ENCODE peak calls at places on chromosomes 12 and 14, in ten cellular contexts. B is tibial nerve, T is stomach, N is sigmoid colon, A is A549, Y is upper lobe of left lung, O is esophagus muscularis mucosa, Z is transverse colon, I is suprapubic skin, R is GM12878. F is an unnamed sample.

GRCh38 chr12:80161612-80162011 is 62.3 kb downstream of the OTOGL start:
- DNase-seq in B (no peak), T (no peak), N (no peak), A (no peak), Y (no peak), O (no peak), Z (no peak), I (no peak), R (no peak), F (no peak)

GRCh38 chr14:61648377-61648776 is 46.9 kb upstream of the HIF1A start:
- DNase-seq in B (no peak), T (no peak), N (no peak), A (no peak), Y (no peak), O (peak), Z (no peak), I (no peak), R (no peak), F (no peak)

GRCh38 chr14:31059152-31059924 is 33.2 kb upstream of the STRN3 start:
- DNase-seq in B (peak), T (peak), N (no peak), A (no peak), Y (no peak), O (no peak), Z (peak), I (no peak), R (no peak), F (peak)

GRCh38 chr12:30643366-30643765 is 52.3 kb downstream of the IPO8 start:
- DNase-seq in B (no peak), T (no peak), N (no peak), A (no peak), Y (no peak), O (no peak), Z (no peak), I (no peak), R (no peak), F (no peak)

GRCh38 chr12:107045186-107045585 is 48.2 kb downstream of the CRY1 start:
- DNase-seq in B (no peak), T (no peak), N (no peak), A (no peak), Y (no peak), O (no peak), Z (no peak), I (no peak), R (no peak), F (no peak)

GRCh38 chr12:13187399-13187798 is 9.1 kb upstream of the EMP1 start:
- DNase-seq in B (no peak), T (no peak), N (no peak), A (peak), Y (no peak), O (no peak), Z (no peak), I (no peak), R (no peak), F (no peak)

GRCh38 chr12:63276537-63277365 is 125.8 kb upstream of the AVPR1A start:
- DNase-seq in B (peak), T (peak), N (no peak), A (no peak), Y (no peak), O (no peak), Z (no peak), I (no peak), R (no peak), F (no peak)

GRCh38 chr14:21191809-21192446 is 36.1 kb upstream of the OR5AU1 start:
- DNase-seq in B (peak), T (peak), N (peak), A (peak), Y (peak), O (no peak), Z (peak), I (peak), R (no peak), F (peak)

GRCh38 chr12:61536117-61536516 is 724.1 kb upstream of the USP15 start:
- DNase-seq in B (no peak), T (no peak), N (no peak), A (no peak), Y (no peak), O (no peak), Z (no peak), I (no peak), R (no peak), F (no peak)

GRCh38 chr12:51189790-51190355 is 16.9 kb upstream of the TFCP2 start:
- DNase-seq in B (no peak), T (no peak), N (no peak), A (no peak), Y (no peak), O (no peak), Z (no peak), I (no peak), R (no peak), F (no peak)

GRCh38 chr12:11827096-11827841 is 177.8 kb downstream of the ETV6 start:
- DNase-seq in B (no peak), T (no peak), N (peak), A (no peak), Y (no peak), O (no peak), Z (no peak), I (no peak), R (no peak), F (no peak)

GRCh38 chr12:126935435-126935834 is 1331.5 kb upstream of the TMEM132C start:
- DNase-seq in B (no peak), T (no peak), N (no peak), A (no peak), Y (no peak), O (no peak), Z (no peak), I (no peak), R (no peak), F (no peak)

GRCh38 chr12:17949558-17950141 is 140.3 kb downstream of the RERGL start:
- DNase-seq in B (no peak), T (no peak), N (no peak), A (no peak), Y (no peak), O (no peak), Z (no peak), I (no peak), R (no peak), F (no peak)

GRCh38 chr14:47660158-47660557 is 15.2 kb downstream of the MDGA2 start:
- DNase-seq in B (no peak), T (no peak), N (no peak), A (no peak), Y (no peak), O (no peak), Z (no peak), I (no peak), R (no peak), F (no peak)

GRCh38 chr12:108394196-108394595 is 55.1 kb upstream of the CMKLR1 start:
- DNase-seq in B (no peak), T (no peak), N (peak), A (no peak), Y (peak), O (no peak), Z (no peak), I (no peak), R (no peak), F (peak)

GRCh38 chr14:56172571-56172971 is 54.4 kb downstream of the PELI2 start:
- DNase-seq in B (no peak), T (no peak), N (no peak), A (no peak), Y (no peak), O (no peak), Z (no peak), I (no peak), R (no peak), F (no peak)

GRCh38 chr14:68947802-68948201 is 31.3 kb downstream of the ACTN1 start:
- DNase-seq in B (peak), T (peak), N (peak), A (no peak), Y (no peak), O (no peak), Z (peak), I (no peak), R (no peak), F (no peak)

GRCh38 chr14:67853748-67854147 is 34.2 kb downstream of the RAD51B start:
- DNase-seq in B (no peak), T (no peak), N (no peak), A (no peak), Y (no peak), O (no peak), Z (no peak), I (no peak), R (no peak), F (no peak)

GRCh38 chr12:91991397-91992187 is 154.1 kb downstream of the BTG1 start:
- DNase-seq in B (no peak), T (no peak), N (no peak), A (no peak), Y (no peak), O (no peak), Z (no peak), I (no peak), R (peak), F (no peak)

GRCh38 chr12:92070864-92071445 is 74.7 kb downstream of the BTG1 start:
- DNase-seq in B (peak), T (peak), N (no peak), A (peak), Y (no peak), O (no peak), Z (peak), I (no peak), R (no peak), F (no peak)

GRCh38 chr12:93567174-93567573 is 5.3 kb upstream of the SOCS2 start:
- DNase-seq in B (no peak), T (no peak), N (no peak), A (no peak), Y (no peak), O (no peak), Z (no peak), I (no peak), R (no peak), F (no peak)

GRCh38 chr12:51814311-51815088 is 34.0 kb downstream of the FIGNL2 start:
- DNase-seq in B (peak), T (peak), N (peak), A (peak), Y (peak), O (no peak), Z (peak), I (peak), R (no peak), F (peak)

GRCh38 chr12:30304528-30304927 is 391.1 kb downstream of the IPO8 start:
- DNase-seq in B (no peak), T (no peak), N (no peak), A (no peak), Y (no peak), O (no peak), Z (no peak), I (no peak), R (no peak), F (no peak)

GRCh38 chr12:49603721-49604120 is 1.7 kb downstream of the FAM186B start:
- DNase-seq in B (no peak), T (no peak), N (no peak), A (no peak), Y (no peak), O (no peak), Z (no peak), I (no peak), R (no peak), F (no peak)

GRCh38 chr12:67726868-67727267 is 78.3 kb downstream of the DYRK2 start:
- DNase-seq in B (no peak), T (no peak), N (no peak), A (no peak), Y (no peak), O (no peak), Z (no peak), I (no peak), R (no peak), F (no peak)

GRCh38 chr12:111438501-111438900 is 32.8 kb downstream of the SH2B3 start:
- DNase-seq in B (no peak), T (peak), N (no peak), A (no peak), Y (peak), O (no peak), Z (peak), I (no peak), R (no peak), F (no peak)

GRCh38 chr12:84785951-84786350 is 126.6 kb downstream of the SLC6A15 start:
- DNase-seq in B (no peak), T (no peak), N (no peak), A (no peak), Y (no peak), O (no peak), Z (no peak), I (no peak), R (no peak), F (no peak)

GRCh38 chr14:64294672-64295413 is 672 bp upstream of the ESR2 start:
- DNase-seq in B (peak), T (peak), N (peak), A (peak), Y (peak), O (no peak), Z (peak), I (peak), R (peak), F (peak)

GRCh38 chr12:86414201-86414600 is 158.0 kb upstream of the MGAT4C start:
- DNase-seq in B (no peak), T (no peak), N (no peak), A (no peak), Y (no peak), O (no peak), Z (no peak), I (no peak), R (no peak), F (no peak)

GRCh38 chr12:109385339-109386078 is 37.8 kb downstream of the MYO1H start:
- DNase-seq in B (peak), T (no peak), N (no peak), A (peak), Y (no peak), O (no peak), Z (no peak), I (peak), R (no peak), F (no peak)

GRCh38 chr12:55931780-55932545 is 1.0 kb downstream of the DGKA start:
- DNase-seq in B (peak), T (peak), N (peak), A (peak), Y (peak), O (no peak), Z (peak), I (peak), R (no peak), F (peak)

GRCh38 chr12:55908726-55909512 is 18.8 kb downstream of the PYM1 start:
- DNase-seq in B (no peak), T (no peak), N (no peak), A (no peak), Y (no peak), O (no peak), Z (no peak), I (no peak), R (no peak), F (peak)

GRCh38 chr12:47419500-47419899 is 286.3 kb downstream of the RPAP3 start:
- DNase-seq in B (no peak), T (no peak), N (no peak), A (no peak), Y (no peak), O (no peak), Z (no peak), I (no peak), R (no peak), F (no peak)

GRCh38 chr12:72368719-72369505 is 96.7 kb downstream of the TRHDE start:
- DNase-seq in B (no peak), T (no peak), N (no peak), A (no peak), Y (no peak), O (no peak), Z (no peak), I (no peak), R (no peak), F (no peak)

GRCh38 chr14:74712499-74713394 is at the start of the genes AREL1 and FCF1:
- DNase-seq in B (peak), T (peak), N (peak), A (peak), Y (peak), O (peak), Z (peak), I (peak), R (peak), F (peak)

GRCh38 chr12:30862486-30862885 is 64.1 kb upstream of the TSPAN11 start:
- DNase-seq in B (no peak), T (no peak), N (no peak), A (no peak), Y (no peak), O (peak), Z (no peak), I (no peak), R (no peak), F (no peak)

GRCh38 chr14:51552275-51552674 is 99.4 kb upstream of the FRMD6 start:
- DNase-seq in B (no peak), T (no peak), N (no peak), A (no peak), Y (no peak), O (no peak), Z (no peak), I (no peak), R (no peak), F (no peak)
- TF ChIP-seq CTCF in B (no peak), T (no peak), N (no peak), A (no peak), Y (no peak), O (no peak), Z (no peak), I (no peak), R (no peak), F (no peak)

GRCh38 chr12:2796187-2796663 is 1.5 kb downstream of the FKBP4 start:
- DNase-seq in B (no peak), T (no peak), N (no peak), A (no peak), Y (no peak), O (no peak), Z (no peak), I (no peak), R (no peak), F (no peak)
- TF ChIP-seq EP300 in B (no peak), T (no peak), N (no peak), A (no peak), Y (no peak), O (no peak), Z (no peak), I (no peak), R (no peak), F (no peak)

GRCh38 chr14:76311410-76311758 is 64.6 kb upstream of the ESRRB start:
- DNase-seq in B (no peak), T (no peak), N (no peak), A (no peak), Y (no peak), O (no peak), Z (no peak), I (no peak), R (no peak), F (no peak)
- H3K27ac ChIP-seq in B (no peak), T (no peak), N (no peak), A (no peak), Y (no peak), O (no peak), Z (no peak), I (no peak), R (no peak), F (no peak)

GRCh38 chr14:106691601-106692291 is 1165.4 kb downstream of the TMEM121 start:
- DNase-seq in B (no peak), T (peak), N (no peak), A (no peak), Y (peak), O (no peak), Z (peak), I (peak), R (peak), F (peak)
- TF ChIP-seq CTCF in B (no peak), T (no peak), N (no peak), A (no peak), Y (no peak), O (no peak), Z (peak), I (peak), R (peak), F (no peak)

GRCh38 chr12:115403689-115404088 is 719.7 kb upstream of the TBX3 start:
- DNase-seq in B (no peak), T (no peak), N (no peak), A (no peak), Y (no peak), O (peak), Z (no peak), I (no peak), R (no peak), F (no peak)

GRCh38 chr12:115405471-115405860 is 721.5 kb upstream of the TBX3 start:
- DNase-seq in B (no peak), T (no peak), N (no peak), A (no peak), Y (no peak), O (no peak), Z (no peak), I (no peak), R (no peak), F (no peak)

GRCh38 chr12:115403253-115403652 is 719.3 kb upstream of the TBX3 start:
- DNase-seq in B (no peak), T (no peak), N (no peak), A (no peak), Y (no peak), O (no peak), Z (no peak), I (no peak), R (no peak), F (no peak)

GRCh38 chr12:115407036-115407435 is 723.1 kb upstream of the TBX3 start:
- DNase-seq in B (no peak), T (no peak), N (no peak), A (no peak), Y (peak), O (peak), Z (no peak), I (no peak), R (no peak), F (no peak)

GRCh38 chr12:115404761-115405470 is 720.9 kb upstream of the TBX3 start:
- DNase-seq in B (no peak), T (no peak), N (no peak), A (no peak), Y (no peak), O (peak), Z (no peak), I (no peak), R (no peak), F (no peak)
- TF ChIP-seq EP300 in B (no peak), T (no peak), N (no peak), A (no peak), Y (no peak), O (no peak), Z (no peak), I (no peak), R (no peak), F (no peak)

DNA sequence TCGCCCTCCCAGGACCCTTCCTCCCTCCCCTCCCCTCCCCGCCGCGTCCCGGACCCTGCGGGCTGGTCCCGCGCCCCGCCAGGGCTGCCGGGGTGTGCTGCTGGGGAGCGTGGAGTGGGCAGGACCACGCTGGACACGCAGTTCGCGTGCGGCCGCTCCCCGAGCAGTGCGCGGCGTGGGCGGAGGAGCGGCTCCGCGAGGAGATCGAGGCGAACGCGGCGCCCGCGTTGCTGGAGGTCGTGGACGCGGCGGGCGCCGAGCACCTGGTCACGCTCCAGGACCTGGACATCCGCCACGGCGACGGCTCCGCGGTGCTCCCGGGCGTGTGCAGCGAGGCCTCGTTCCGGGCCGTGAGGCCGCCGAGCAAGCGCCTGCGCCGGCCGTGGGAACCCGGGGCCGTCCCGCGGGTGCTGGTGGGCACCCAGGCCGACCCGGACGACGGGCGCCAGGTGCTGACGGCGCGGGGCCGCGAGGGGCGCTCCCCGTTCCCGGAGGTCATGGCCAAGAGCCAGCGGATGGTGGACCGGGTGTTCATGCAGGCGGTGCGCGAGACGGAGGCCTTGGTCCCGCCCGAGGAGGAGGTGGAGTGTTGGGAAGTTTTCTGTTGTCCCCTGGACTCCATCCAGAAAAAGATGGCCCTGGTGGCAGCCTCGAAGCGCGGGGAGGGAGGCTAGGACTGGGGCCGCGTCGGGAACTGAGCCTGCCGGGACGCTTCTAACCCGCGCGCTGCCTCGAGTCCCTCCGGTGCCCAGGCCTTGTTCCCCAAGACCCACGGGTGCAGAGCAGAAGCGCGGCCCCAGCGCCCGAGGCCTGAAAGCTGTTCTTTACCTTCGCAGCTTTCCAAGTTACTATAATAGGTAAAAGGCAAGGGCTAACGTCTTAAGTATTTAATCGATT is 54.7 kb upstream of the EIF5 start:
- DNase-seq in B (no peak), T (no peak), N (peak), A (no peak), Y (peak), O (no peak), Z (no peak), I (no peak), R (no peak), F (peak)
- H3K27ac ChIP-seq in B (no peak), T (peak), N (peak), A (no peak), Y (no peak), O (peak), Z (peak), I (peak), R (no peak), F (peak)

F was measured in ovary.